ENCODE peak calls at places on chromosomes 7 and 10, in eight cellular contexts. O is GM23338, U is esophagus muscularis mucosa, S is endothelial cell of umbilical vein, Q is breast epithelium, K is stomach, Z is transverse colon, J is HCT116. F is an unnamed sample.

GRCh38 chr10:29895436-29895835 is 163.9 kb downstream of the JCAD start:
- DNase-seq in O (peak; percentile 37), U (no peak), S (peak; percentile 98), Q (no peak), K (no peak), Z (peak; percentile 14), J (no peak), F (no peak)

GRCh38 chr10:8331896-8332729 is 277.6 kb downstream of the GATA3 start:
- DNase-seq in O (peak; percentile 64), U (no peak), S (peak; percentile 43), Q (no peak), K (peak; percentile 58), Z (peak; percentile 56), J (no peak), F (peak; percentile 10)

GRCh38 chr10:2925631-2926030 is 141.7 kb upstream of the PFKP start:
- DNase-seq in O (no peak), U (no peak), S (peak; percentile 83), Q (peak; percentile 86), K (peak; percentile 46), Z (peak; percentile 30), J (no peak), F (no peak)

GRCh38 chr7:52365349-52365748 is 670.1 kb upstream of the POM121L12 start:
- DNase-seq in O (no peak), U (no peak), S (no peak), Q (no peak), K (no peak), Z (no peak), J (no peak), F (no peak)

GRCh38 chr7:134197342-134197741 is 70.2 kb downstream of the LRGUK start:
- DNase-seq in O (no peak), U (no peak), S (no peak), Q (no peak), K (no peak), Z (no peak), J (no peak), F (no peak)

GRCh38 chr10:17123062-17123661 is 6.4 kb downstream of the CUBN start:
- DNase-seq in O (no peak), U (no peak), S (no peak), Q (no peak), K (no peak), Z (no peak), J (no peak), F (no peak)

GRCh38 chr7:144057954-144058353 is 9.2 kb downstream of the OR2A5 start:
- DNase-seq in O (no peak), U (no peak), S (no peak), Q (no peak), K (no peak), Z (no peak), J (no peak), F (no peak)

GRCh38 chr10:114386446-114386845 is 17.9 kb downstream of the AFAP1L2 start:
- DNase-seq in O (peak; percentile 35), U (no peak), S (no peak), Q (no peak), K (no peak), Z (no peak), J (no peak), F (no peak)

GRCh38 chr7:41003031-41003925 is 699.6 kb downstream of the INHBA start:
- DNase-seq in O (peak; percentile 80), U (peak; percentile 62), S (peak; percentile 80), Q (no peak), K (peak; percentile 29), Z (peak; percentile 33), J (peak; percentile 54), F (peak; percentile 37)

DNA sequence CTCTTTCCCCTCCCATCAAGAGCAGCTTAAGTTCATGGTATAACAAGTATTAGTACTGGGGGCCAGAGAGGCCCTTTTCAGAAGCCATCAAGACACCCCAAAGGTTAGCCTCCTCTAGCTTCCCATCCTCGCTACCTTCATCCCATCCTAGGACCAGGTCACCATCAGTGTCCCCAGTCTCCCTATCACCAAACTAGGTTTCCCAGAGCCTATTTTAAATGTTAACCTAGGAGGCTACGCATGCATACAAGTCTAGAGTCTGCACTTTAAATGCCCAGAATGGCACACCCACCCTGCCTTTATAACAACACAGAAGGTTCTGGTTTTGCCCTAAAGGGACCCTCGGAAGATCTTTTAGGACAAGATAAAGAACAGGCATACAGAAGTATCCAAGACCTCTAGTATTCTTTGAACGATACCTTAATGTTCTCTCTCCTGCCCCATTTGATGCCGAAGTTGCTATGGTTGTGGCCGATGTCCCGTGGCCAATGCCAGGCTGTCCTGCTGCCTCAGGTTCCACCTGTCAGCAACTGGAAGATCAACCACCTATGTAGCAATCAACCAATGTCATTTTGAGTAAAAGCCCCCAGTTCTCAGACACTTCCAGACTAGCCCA is 2.2 kb downstream of the GPRIN2 start:
- DNase-seq in O (no peak), U (no peak), S (no peak), Q (no peak), K (no peak), Z (no peak), J (no peak), F (peak; percentile 0)
- H3K27me3 ChIP-seq in O (peaks cover 16% of the 10 kb centered on the region), U (peaks cover 18% of the 10 kb centered on the region), S (peaks cover 26% of the 10 kb centered on the region), Q (no peaks in the 10 kb centered on the region), K (peaks cover 4% of the 10 kb centered on the region), Z (peaks cover 37% of the 10 kb centered on the region), J (no peaks in the 10 kb centered on the region), F (peaks cover 58% of the 10 kb centered on the region)

GRCh38 chr7:149125864-149126661 is at the start of gene ZNF425:
- DNase-seq in O (peak; percentile 95), U (peak; percentile 96), S (peak; percentile 93), Q (peak; percentile 90), K (peak; percentile 94), Z (peak; percentile 94), J (peak; percentile 85), F (peak; percentile 89)
- TF ChIP-seq CTCF in O (peak; percentile 91), U (peak; percentile 93), S (peak; percentile 94), Q (peak; percentile 98), K (peak; percentile 99), Z (peak; percentile 98), J (peak; percentile 94), F (peak; percentile 66)

GRCh38 chr10:130963786-130964522 is 347.6 kb downstream of the TCERG1L start:
- DNase-seq in O (no peak), U (peak; percentile 90), S (no peak), Q (no peak), K (no peak), Z (no peak), J (no peak), F (no peak)

GRCh38 chr10:130967161-130967560 is 344.4 kb downstream of the TCERG1L start:
- DNase-seq in O (no peak), U (no peak), S (no peak), Q (no peak), K (no peak), Z (no peak), J (no peak), F (no peak)

GRCh38 chr10:130962240-130963051 is 349.1 kb downstream of the TCERG1L start:
- DNase-seq in O (no peak), U (peak; percentile 84), S (no peak), Q (no peak), K (no peak), Z (no peak), J (no peak), F (no peak)

GRCh38 chr10:130963052-130963393 is 348.5 kb downstream of the TCERG1L start:
- DNase-seq in O (no peak), U (peak; percentile 68), S (no peak), Q (no peak), K (no peak), Z (no peak), J (no peak), F (no peak)

DNA sequence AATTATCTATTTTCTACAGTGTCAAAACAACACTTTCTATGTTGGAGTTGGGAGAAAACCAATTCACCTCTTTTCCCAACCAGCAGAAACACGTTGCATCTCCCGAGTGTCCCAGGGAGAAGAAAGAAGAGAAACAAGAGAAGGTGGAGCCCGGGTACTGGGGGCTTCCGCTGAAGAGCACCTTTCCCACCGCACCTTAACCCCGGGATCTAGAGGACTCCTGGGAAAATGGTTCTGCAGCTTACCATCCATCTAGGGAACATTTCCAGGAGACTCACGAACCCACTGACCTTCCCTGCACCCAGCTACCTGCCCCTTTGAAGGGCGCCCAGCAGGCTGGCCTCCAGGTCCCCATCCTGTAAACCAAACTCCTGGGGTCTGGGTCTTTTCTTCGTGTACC is 346.8 kb downstream of the TCERG1L start:
- DNase-seq in O (no peak), U (no peak), S (no peak), Q (no peak), K (no peak), Z (no peak), J (no peak), F (no peak)
- TF ChIP-seq POLR2AphosphoS5 in O (no peak), U (no peak), S (no peak), Q (no peak), K (no peak), Z (no peak), J (no peak), F (no peak)

DNA sequence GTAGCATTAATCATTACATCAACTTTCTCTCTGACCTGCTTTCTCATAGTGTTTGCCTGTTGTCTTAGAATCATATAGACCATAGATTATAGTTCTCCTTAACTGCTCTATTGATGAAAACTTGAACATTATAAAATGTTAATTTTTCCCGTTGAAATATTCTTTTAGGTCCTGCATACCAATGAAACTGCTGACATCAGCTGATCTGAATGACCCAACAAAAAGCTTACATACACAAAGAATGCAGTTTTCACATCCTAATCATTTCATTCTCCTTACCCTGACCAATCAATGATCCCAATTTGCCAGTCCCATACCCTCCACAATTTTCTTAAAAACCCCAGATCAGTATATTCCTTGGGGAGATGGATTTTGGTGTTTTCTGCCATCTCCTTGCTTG is 302.9 kb upstream of the MBL2 start:
- DNase-seq in O (no peak), U (no peak), S (no peak), Q (no peak), K (no peak), Z (no peak), J (no peak), F (no peak)
- H3K27me3 ChIP-seq in O (no peaks in the 10 kb centered on the region), U (no peaks in the 10 kb centered on the region), S (peaks cover 3% of the 10 kb centered on the region), Q (no peaks in the 10 kb centered on the region), K (no peaks in the 10 kb centered on the region), Z (no peaks in the 10 kb centered on the region), J (no peaks in the 10 kb centered on the region), F (no peaks in the 10 kb centered on the region)

DNA sequence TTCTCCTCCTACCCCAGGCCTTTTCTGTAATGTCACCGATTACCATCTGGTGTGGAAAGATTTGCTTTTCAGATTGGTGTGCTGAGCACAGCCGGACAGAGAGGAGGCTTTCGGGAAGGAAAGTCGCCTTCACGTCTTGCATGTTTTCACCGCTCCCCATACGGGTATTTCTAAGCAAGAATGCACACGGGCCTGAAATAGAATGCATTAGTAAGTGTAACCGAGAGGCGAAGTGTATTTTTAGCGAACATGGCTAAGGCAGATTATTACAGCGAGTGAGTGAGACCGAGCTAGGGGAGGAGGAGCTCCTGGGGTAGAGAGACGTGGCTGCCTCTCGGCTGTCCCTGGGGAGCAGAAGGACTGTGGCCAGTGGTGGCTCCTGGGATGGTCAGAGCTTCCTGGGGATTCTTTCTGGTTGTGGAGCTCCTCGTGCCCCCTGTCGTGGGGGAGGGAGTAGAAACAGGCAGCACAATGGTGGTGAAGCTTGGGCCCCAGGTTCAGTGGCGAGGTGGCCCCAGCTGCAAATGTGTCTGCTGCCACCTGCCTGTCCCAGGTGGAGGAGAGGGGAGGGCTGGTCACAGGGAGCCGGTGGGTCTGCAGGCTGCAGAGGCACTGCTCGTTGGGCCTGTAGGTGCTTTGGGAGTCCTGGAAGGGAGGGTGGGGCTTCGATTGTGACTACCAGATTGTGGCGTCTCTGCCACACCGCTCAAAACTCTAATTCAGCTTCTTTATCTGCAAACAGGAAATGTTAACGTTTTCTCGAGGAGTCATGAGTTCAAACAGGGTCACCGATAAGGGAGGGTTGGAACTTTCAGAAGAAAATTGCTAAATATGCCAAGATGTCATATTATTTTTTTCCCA is 135.8 kb downstream of the CAMK1D start:
- DNase-seq in O (peak; percentile 41), U (no peak), S (no peak), Q (no peak), K (peak; percentile 34), Z (peak; percentile 53), J (no peak), F (no peak)
- TF ChIP-seq CTCF in O (peak; percentile 66), U (no peak), S (no peak), Q (no peak), K (peak; percentile 27), Z (no peak), J (no peak), F (no peak)

GRCh38 chr10:75018233-75018632 is 93.2 kb upstream of the SAMD8 start:
- DNase-seq in O (no peak), U (no peak), S (no peak), Q (no peak), K (no peak), Z (no peak), J (no peak), F (no peak)
- TF ChIP-seq POLR2AphosphoS5 in O (no peak), U (no peak), S (no peak), Q (no peak), K (no peak), Z (no peak), J (no peak), F (no peak)

F was measured in HL-60.